ENCODE peak calls at places on chromosomes 3 and 15, in four cellular contexts. K is fibroblast of pulmonary artery, S is pulmonary artery endothelial cell, R is neural crest cell. B is an unnamed sample.

GRCh38 chr15:74781673-74782595 is at the start of gene CSK:
- DNase-seq in K (peak; percentile 66), R (peak; percentile 69), S (no peak), B (peak; percentile 60)

GRCh38 chr3:69299344-69299743 is 86.5 kb downstream of the FRMD4B start:
- DNase-seq in S (no peak), R (no peak), K (no peak), B (no peak)

GRCh38 chr3:117665311-117665710 is 955.7 kb downstream of the TUSC7 start:
- DNase-seq in R (no peak), K (no peak), S (no peak), B (no peak)

GRCh38 chr3:71581451-71581980 is 2.0 kb downstream of the FOXP1 start:
- DNase-seq in S (no peak), R (peak; percentile 28), K (no peak), B (peak; percentile 11)

GRCh38 chr15:100204771-100205170 is 137.0 kb downstream of the ADAMTS17 start:
- DNase-seq in R (no peak), S (no peak), K (no peak), B (no peak)

GRCh38 chr3:195729476-195729875 is 8.7 kb downstream of the MUC20 start:
- DNase-seq in K (no peak), R (no peak), S (no peak), B (no peak)

GRCh38 chr3:124812291-124813265 is 74.6 kb downstream of the ITGB5 start:
- DNase-seq in S (no peak), R (no peak), K (peak; percentile 96), B (no peak)

GRCh38 chr3:39108309-39108708 is 829 bp downstream of the TTC21A start:
- DNase-seq in R (no peak), S (no peak), K (no peak), B (no peak)

GRCh38 chr3:169327969-169328368 is 335.5 kb downstream of the MECOM start:
- DNase-seq in R (no peak), S (no peak), K (no peak), B (no peak)

GRCh38 chr3:39531681-39532080 is 64.2 kb downstream of the MOBP start:
- DNase-seq in K (peak; percentile 95), R (no peak), S (peak; percentile 93), B (no peak)

GRCh38 chr15:94125131-94125530 is 106.2 kb upstream of the MCTP2 start:
- DNase-seq in S (no peak), K (peak; percentile 38), R (no peak), B (no peak)

GRCh38 chr3:40588406-40588805 is 63.6 kb downstream of the ZNF621 start:
- DNase-seq in S (no peak), R (no peak), K (no peak), B (peak; percentile 20)

GRCh38 chr3:15575446-15575845 is 25.9 kb downstream of the HACL1 start:
- DNase-seq in R (no peak), K (no peak), S (no peak), B (no peak)

GRCh38 chr3:69214241-69214640 is 91.8 kb upstream of the LMOD3 start:
- DNase-seq in K (no peak), S (no peak), R (no peak), B (no peak)

GRCh38 chr15:57353317-57353804 is 22.9 kb upstream of the CGNL1 start:
- DNase-seq in R (no peak), S (no peak), K (no peak), B (no peak)

GRCh38 chr15:63601026-63601726 is 4.0 kb downstream of the FBXL22 start:
- DNase-seq in S (no peak), K (peak; percentile 20), R (peak; percentile 28), B (peak; percentile 43)

GRCh38 chr3:150106752-150107428 is 136.2 kb upstream of the PFN2 start:
- DNase-seq in K (peak; percentile 85), S (no peak), R (no peak), B (peak; percentile 65)

GRCh38 chr15:89630974-89631901 is 24.0 kb downstream of the KIF7 start:
- DNase-seq in R (no peak), K (no peak), S (no peak), B (no peak)

GRCh38 chr3:187684444-187684843 is 14.2 kb upstream of the SST start:
- DNase-seq in K (no peak), R (no peak), S (no peak), B (no peak)

GRCh38 chr3:12771236-12771635 is 12.2 kb upstream of the TMEM40 start:
- DNase-seq in R (no peak), K (no peak), S (no peak), B (no peak)

GRCh38 chr3:36697397-36698001 is 66.9 kb downstream of the DCLK3 start:
- DNase-seq in S (no peak), K (no peak), R (no peak), B (peak; percentile 44)

B was measured in WERI-Rb-1.